ENCODE peak calls at places on chromosomes 5 and 9, in seven cellular contexts. V is pancreas, L is lower leg skin, I is AG04449, T is heart left ventricle, O is gastrocnemius medialis, F is AG10803. M is an unnamed sample.

GRCh38 chr5:125446986-125447385 is 700.5 kb upstream of the ZNF608 start:
- DNase-seq in O (no peak), L (no peak), T (no peak), I (peak; percentile 61), F (peak; percentile 2), V (no peak), M (peak; percentile 33)

GRCh38 chr9:6214903-6215302 is 704 bp upstream of the IL33 start:
- DNase-seq in V (no peak), T (no peak), F (peak; percentile 49), O (no peak), I (no peak), L (no peak), M (no peak)

GRCh38 chr9:22244141-22245011 is 202.2 kb upstream of the DMRTA1 start:
- DNase-seq in O (no peak), T (no peak), F (peak; percentile 67), I (no peak), L (no peak), V (no peak), M (peak; percentile 33)

GRCh38 chr5:31860726-31861432 is 221.9 kb downstream of the PDZD2 start:
- DNase-seq in T (no peak), V (no peak), F (no peak), L (no peak), I (no peak), O (no peak), M (no peak)

GRCh38 chr5:173855162-173855994 is 32.8 kb upstream of the CPEB4 start:
- DNase-seq in T (no peak), O (no peak), F (no peak), L (no peak), I (no peak), V (no peak), M (no peak)

GRCh38 chr5:16690243-16690839 is 73.5 kb upstream of the RETREG1 start:
- DNase-seq in O (no peak), T (no peak), L (no peak), V (no peak), F (peak; percentile 40), I (no peak), M (no peak)

GRCh38 chr9:112311497-112311896 is 21.9 kb downstream of the PTBP3 start:
- DNase-seq in F (no peak), L (no peak), O (no peak), T (no peak), V (no peak), I (no peak), M (no peak)

GRCh38 chr9:116323012-116323411 is 169.4 kb downstream of the PAPPA start:
- DNase-seq in L (no peak), V (no peak), I (no peak), T (no peak), F (no peak), O (no peak), M (no peak)

GRCh38 chr5:107539726-107540330 is 130.9 kb downstream of the EFNA5 start:
- DNase-seq in I (no peak), L (no peak), O (no peak), T (no peak), V (no peak), F (no peak), M (no peak)

GRCh38 chr9:84701801-84702200 is 32.3 kb downstream of the NTRK2 start:
- DNase-seq in O (no peak), I (no peak), V (no peak), L (no peak), F (no peak), T (no peak), M (no peak)

GRCh38 chr9:105114318-105114717 is 130.1 kb upstream of the SLC44A1 start:
- DNase-seq in O (no peak), V (no peak), T (no peak), L (no peak), F (no peak), I (no peak), M (no peak)

GRCh38 chr9:101569736-101570501 is 24.9 kb downstream of the PPP3R2 start:
- DNase-seq in I (no peak), F (peak; percentile 12), O (no peak), T (no peak), L (no peak), V (no peak), M (no peak)

GRCh38 chr9:16833285-16833684 is 37.2 kb downstream of the BNC2 start:
- DNase-seq in L (no peak), V (no peak), O (no peak), F (no peak), T (no peak), I (no peak), M (no peak)

GRCh38 chr5:34652916-34653315 is 3.2 kb upstream of the RAI14 start:
- DNase-seq in V (no peak), F (peak; percentile 81), I (no peak), T (no peak), O (no peak), L (no peak), M (no peak)

GRCh38 chr9:76866689-76867088 is 39.2 kb downstream of the PRUNE2 start:
- DNase-seq in L (no peak), I (peak; percentile 71), T (no peak), F (peak; percentile 94), V (no peak), O (no peak), M (peak; percentile 26)

GRCh38 chr5:55920784-55921183 is 69.6 kb downstream of the IL31RA start:
- DNase-seq in T (no peak), L (no peak), F (peak; percentile 21), O (no peak), V (no peak), I (no peak), M (no peak)
- TF ChIP-seq CTCF in T (peak; percentile 17), L (no peak), F (peak; percentile 57), O (no peak), V (no peak), I (peak; percentile 41), M (peak; percentile 35)

GRCh38 chr5:116573617-116574431 is 799 bp downstream of the SEMA6A start:
- DNase-seq in F (no peak), O (no peak), V (peak; percentile 37), I (no peak), L (no peak), T (peak; percentile 31), M (no peak)

GRCh38 chr5:116572375-116573278 is 2.0 kb downstream of the SEMA6A start:
- DNase-seq in F (no peak), V (peak; percentile 68), L (no peak), O (no peak), I (no peak), T (peak; percentile 59), M (no peak)

GRCh38 chr5:116571568-116572321 is 2.9 kb downstream of the SEMA6A start:
- DNase-seq in V (no peak), L (no peak), I (no peak), O (no peak), F (no peak), T (no peak), M (no peak)

GRCh38 chr5:116574682-116575634 is at the start of gene SEMA6A:
- DNase-seq in O (peak; percentile 78), T (peak; percentile 93), I (peak; percentile 14), F (peak; percentile 75), V (peak; percentile 94), L (peak; percentile 85), M (peak; percentile 37)

GRCh38 chr5:116573279-116573616 is 1.4 kb downstream of the SEMA6A start:
- DNase-seq in V (peak; percentile 44), F (no peak), L (no peak), T (peak; percentile 35), O (no peak), I (no peak), M (no peak)
- H3K4me3 ChIP-seq in V (peak overlapping the region; percentile 45), F (no peak overlapping the region), L (peak overlapping the region; percentile 51), T (peak overlapping the region; percentile 68), O (peak overlapping the region; percentile 50), I (no peak overlapping the region), M (no peak overlapping the region)

GRCh38 chr5:5386329-5386728 is 36.1 kb upstream of the ICE1 start:
- DNase-seq in L (no peak), F (no peak), T (no peak), I (no peak), O (no peak), V (no peak), M (no peak)
- TF ChIP-seq CTCF in L (no peak), F (no peak), T (no peak), I (no peak), O (no peak), V (no peak), M (no peak)

GRCh38 chr5:163508753-163509152 is 3.3 kb downstream of the MAT2B start:
- DNase-seq in V (no peak), F (no peak), L (no peak), I (no peak), T (no peak), O (no peak), M (no peak)
- H3K4me3 ChIP-seq in V (no peak overlapping the region), F (peak overlapping the region; percentile 43), L (no peak overlapping the region), I (no peak overlapping the region), T (peak overlapping the region; percentile 34), O (peak overlapping the region; percentile 26), M (peak overlapping the region; percentile 10)

GRCh38 chr5:25006734-25007133 is 362.0 kb upstream of the CDH10 start:
- DNase-seq in O (no peak), L (no peak), I (peak; percentile 33), V (no peak), F (peak; percentile 83), T (no peak), M (no peak)

DNA sequence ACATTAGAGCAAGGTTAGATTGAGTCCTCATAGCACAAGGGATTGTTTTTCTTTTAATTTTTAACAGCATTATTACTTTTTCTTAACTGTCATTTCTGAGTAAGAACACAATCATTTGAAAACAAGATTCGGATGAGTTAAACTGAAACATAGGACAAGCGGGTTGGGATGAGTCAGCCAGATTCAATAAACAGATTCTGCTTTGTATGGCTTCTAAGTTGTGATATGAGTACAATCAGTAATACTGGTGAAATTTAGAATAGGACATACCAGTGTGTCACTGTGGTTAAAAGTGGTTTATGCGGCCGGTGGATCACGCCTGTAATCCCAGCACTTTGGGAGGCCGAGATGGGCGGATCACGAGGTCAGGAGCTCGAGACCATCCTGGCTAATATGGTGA is 364.3 kb upstream of the CDH10 start:
- DNase-seq in O (no peak), F (no peak), V (no peak), I (no peak), L (no peak), T (no peak), M (no peak)
- TF ChIP-seq CTCF in O (no peak), F (no peak), V (no peak), I (no peak), L (no peak), T (no peak), M (no peak)